ENCODE peak calls at places on chromosomes 4 and X, in ten cellular contexts. G, T, U, N, X, V, I, S, L and W are unnamed samples.

GRCh38 chr4:120718979-120719566 is 203.5 kb downstream of the PRDM5 start:
- DNase-seq in G (peak; percentile 30), T (no peak), U (no peak), N (no peak), X (no peak), V (no peak), I (no peak), S (peak; percentile 60), L (peak; percentile 69), W (no peak)

GRCh38 chr4:143554728-143555597 is 41.5 kb downstream of the SMARCA5 start:
- DNase-seq in G (no peak), T (no peak), U (no peak), N (no peak), X (no peak), V (no peak), I (no peak), S (no peak), L (no peak), W (no peak)

GRCh38 chrX:40474205-40474626 is 106.6 kb upstream of the ATP6AP2 start:
- DNase-seq in G (no peak), T (no peak), U (no peak), N (no peak), X (peak; percentile 76), V (peak; percentile 65), I (peak; percentile 32), S (no peak), L (peak; percentile 99), W (no peak)

GRCh38 chrX:102835504-102836146 is 101.4 kb upstream of the RAB40AL start:
- DNase-seq in G (peak; percentile 18), T (peak; percentile 0), U (no peak), N (no peak), X (no peak), V (no peak), I (no peak), S (peak; percentile 51), L (peak; percentile 46), W (no peak)

GRCh38 chr4:172962564-172963353 is 205.9 kb upstream of the GALNT7 start:
- DNase-seq in G (no peak), T (no peak), U (no peak), N (no peak), X (no peak), V (no peak), I (no peak), S (peak; percentile 98), L (no peak), W (no peak)

GRCh38 chrX:44152867-44153266 is 179.7 kb upstream of the NDP start:
- DNase-seq in G (no peak), T (no peak), U (no peak), N (no peak), X (no peak), V (no peak), I (no peak), S (peak; percentile 69), L (no peak), W (no peak)

GRCh38 chr4:28760003-28760402 is 1899.4 kb downstream of the STIM2 start:
- DNase-seq in G (no peak), T (no peak), U (no peak), N (no peak), X (no peak), V (no peak), I (no peak), S (no peak), L (no peak), W (no peak)

GRCh38 chr4:61628727-61629126 is 428.6 kb downstream of the ADGRL3 start:
- DNase-seq in G (no peak), T (no peak), U (no peak), N (no peak), X (no peak), V (no peak), I (no peak), S (no peak), L (no peak), W (no peak)

GRCh38 chrX:19846995-19847790 is 40.2 kb downstream of the SH3KBP1 start:
- DNase-seq in G (peak; percentile 16), T (no peak), U (no peak), N (no peak), X (no peak), V (no peak), I (peak; percentile 47), S (peak; percentile 80), L (peak; percentile 86), W (peak; percentile 41)
- H3K27ac ChIP-seq in G (no peak overlapping the region), T (no peak overlapping the region), U (no peak overlapping the region), N (no peak overlapping the region), X (no peak overlapping the region), V (no peak overlapping the region), I (peak overlapping the region; percentile 25), S (peak overlapping the region; percentile 38), L (peak overlapping the region; percentile 64), W (no peak overlapping the region)

GRCh38 chr4:146442801-146443200 is 78.9 kb downstream of the SLC10A7 start:
- DNase-seq in G (no peak), T (no peak), U (no peak), N (no peak), X (no peak), V (no peak), I (no peak), S (peak; percentile 48), L (no peak), W (no peak)
- H3K27ac ChIP-seq in G (no peak overlapping the region), T (no peak overlapping the region), U (no peak overlapping the region), N (no peak overlapping the region), X (no peak overlapping the region), V (no peak overlapping the region), I (no peak overlapping the region), S (no peak overlapping the region), L (no peak overlapping the region), W (no peak overlapping the region)

GRCh38 chr4:180717451-180717850 is 1525.8 kb upstream of the TENM3 start:
- DNase-seq in G (no peak), T (no peak), U (no peak), N (no peak), X (no peak), V (no peak), I (no peak), S (peak; percentile 73), L (no peak), W (no peak)

GRCh38 chr4:180726611-180727010 is 1516.6 kb upstream of the TENM3 start:
- DNase-seq in G (no peak), T (no peak), U (no peak), N (no peak), X (no peak), V (no peak), I (no peak), S (no peak), L (no peak), W (no peak)

DNA sequence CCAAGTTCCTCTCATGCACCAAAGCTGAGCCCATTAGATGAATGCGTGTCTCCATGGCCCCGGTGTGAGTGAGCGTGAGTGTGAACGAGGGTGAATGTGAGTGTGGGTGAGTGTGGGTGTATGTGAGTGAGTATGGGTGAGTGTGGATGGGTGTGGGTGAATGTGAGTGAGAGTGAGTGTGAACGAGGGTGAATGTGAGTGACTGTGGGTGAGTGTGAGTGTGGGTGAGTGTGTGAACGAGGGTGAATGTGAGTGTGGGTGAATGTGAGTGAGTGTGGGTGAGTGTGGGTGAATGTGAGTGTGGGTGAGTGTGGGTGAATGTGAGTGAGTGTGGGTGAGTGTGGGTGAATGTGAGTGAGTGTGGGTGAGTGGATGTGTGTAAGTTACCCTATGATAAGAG is 1521.8 kb upstream of the TENM3 start:
- DNase-seq in G (no peak), T (no peak), U (no peak), N (no peak), X (no peak), V (no peak), I (no peak), S (no peak), L (no peak), W (no peak)
- H3K27ac ChIP-seq in G (no peak overlapping the region), T (no peak overlapping the region), U (no peak overlapping the region), N (no peak overlapping the region), X (no peak overlapping the region), V (no peak overlapping the region), I (no peak overlapping the region), S (no peak overlapping the region), L (no peak overlapping the region), W (no peak overlapping the region)

GRCh38 chrX:24144528-24144927 is 5.0 kb upstream of the ZFX start:
- DNase-seq in G (no peak), T (no peak), U (no peak), N (no peak), X (no peak), V (no peak), I (no peak), S (no peak), L (no peak), W (no peak)

GRCh38 chrX:24146283-24146865 is 3.2 kb upstream of the ZFX start:
- DNase-seq in G (no peak), T (no peak), U (no peak), N (no peak), X (no peak), V (no peak), I (no peak), S (no peak), L (peak; percentile 27), W (no peak)

GRCh38 chrX:24148118-24148517 is 1.4 kb upstream of the ZFX start:
- DNase-seq in G (no peak), T (no peak), U (no peak), N (no peak), X (no peak), V (no peak), I (no peak), S (no peak), L (no peak), W (no peak)

GRCh38 chrX:24147165-24147564 is 2.4 kb upstream of the ZFX start:
- DNase-seq in G (no peak), T (no peak), U (no peak), N (no peak), X (no peak), V (no peak), I (no peak), S (no peak), L (no peak), W (no peak)

DNA sequence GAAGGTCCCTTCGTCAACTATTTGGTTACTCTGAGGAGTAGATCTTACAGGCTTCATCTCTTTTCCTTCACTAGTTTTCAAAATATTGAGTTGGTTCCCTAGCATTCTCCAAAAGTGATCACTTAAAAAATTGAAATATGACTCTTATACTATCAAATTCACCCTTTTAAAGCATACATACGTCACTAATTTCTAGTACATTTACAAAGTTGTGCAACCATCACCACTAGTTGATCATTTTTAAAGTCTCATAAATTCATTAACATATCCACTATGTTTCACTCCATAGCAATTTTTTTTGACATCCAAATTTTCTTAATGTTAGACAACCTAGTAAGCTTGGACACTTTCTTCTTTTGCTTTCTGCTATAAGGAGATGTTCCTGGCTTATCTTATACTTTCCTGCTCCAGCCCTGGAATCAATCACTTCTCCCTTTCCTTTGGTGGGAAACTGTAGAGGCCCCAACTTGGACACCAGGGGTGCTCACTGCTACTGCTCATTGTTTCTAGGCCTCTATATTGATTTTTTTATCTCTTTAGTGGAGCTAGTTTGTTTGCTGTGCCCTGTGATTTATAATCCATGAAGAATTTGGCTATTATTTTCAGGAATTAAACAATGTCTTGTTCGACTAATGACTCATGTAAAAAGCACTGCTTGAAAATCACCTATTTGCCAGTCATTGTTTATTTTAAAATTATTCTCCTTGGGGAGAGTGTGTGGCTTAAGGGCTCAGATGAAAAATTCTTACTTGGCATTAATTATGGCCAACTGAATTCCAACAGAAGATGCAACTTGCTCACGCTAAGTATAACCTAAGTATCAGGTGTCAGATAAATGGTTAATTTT is 4.0 kb upstream of the ZFX start:
- DNase-seq in G (no peak), T (no peak), U (no peak), N (no peak), X (no peak), V (no peak), I (no peak), S (peak; percentile 45), L (no peak), W (no peak)
- H3K27ac ChIP-seq in G (no peak overlapping the region), T (peak overlapping the region; percentile 14), U (no peak overlapping the region), N (no peak overlapping the region), X (no peak overlapping the region), V (no peak overlapping the region), I (peak overlapping the region; percentile 99), S (no peak overlapping the region), L (no peak overlapping the region), W (peak overlapping the region; percentile 98)

GRCh38 chrX:24260827-24261550 is 52.9 kb downstream of the SUPT20HL2 start:
- DNase-seq in G (peak; percentile 54), T (no peak), U (no peak), N (no peak), X (peak; percentile 67), V (no peak), I (no peak), S (peak; percentile 61), L (no peak), W (no peak)
- H3K27ac ChIP-seq in G (no peak overlapping the region), T (no peak overlapping the region), U (no peak overlapping the region), N (no peak overlapping the region), X (peak overlapping the region; percentile 22), V (no peak overlapping the region), I (peak overlapping the region; percentile 67), S (no peak overlapping the region), L (no peak overlapping the region), W (no peak overlapping the region)